ENCODE peak calls at places on chromosomes 1 and 21, in four cellular contexts. I, E, A and O are unnamed samples.

GRCh38 chr1:240194120-240194519 is 102.4 kb downstream of the FMN2 start:
- DNase-seq in I (no peak), E (no peak), A (peak), O (no peak)

GRCh38 chr1:188986751-188987417 is 1490.8 kb downstream of the BRINP3 start:
- DNase-seq in I (peak), E (no peak), A (no peak), O (peak)

GRCh38 chr1:95496307-95496706 is 262.3 kb downstream of the RWDD3 start:
- DNase-seq in I (no peak), E (peak), A (no peak), O (no peak)

GRCh38 chr1:170530972-170531757 is 801 bp upstream of the GORAB start:
- DNase-seq in I (no peak), E (no peak), A (no peak), O (peak)

GRCh38 chr1:94922756-94923465 is 4.0 kb downstream of the CNN3 start:
- DNase-seq in I (no peak), E (no peak), A (peak), O (no peak)

GRCh38 chr1:17369466-17369865 is 2.5 kb upstream of the PADI6 start:
- DNase-seq in I (peak), E (no peak), A (peak), O (peak)

GRCh38 chr1:215566556-215567490 is at the start of gene KCTD3:
- DNase-seq in I (peak), E (peak), A (peak), O (peak)

GRCh38 chr1:228149341-228150020 is at the start of gene GJC2:
- DNase-seq in I (peak), E (no peak), A (peak), O (peak)

GRCh38 chr1:51736702-51737101 is 119.8 kb downstream of the OSBPL9 start:
- DNase-seq in I (no peak), E (no peak), A (peak), O (no peak)

GRCh38 chr21:34910396-34910795 is 138.7 kb downstream of the RUNX1 start:
- DNase-seq in I (no peak), E (no peak), A (no peak), O (no peak)

GRCh38 chr1:101377436-101377835 is 140.6 kb downstream of the S1PR1 start:
- DNase-seq in I (no peak), E (no peak), A (no peak), O (no peak)

GRCh38 chr21:41878831-41879189 is 334 bp downstream of the PRDM15 start:
- DNase-seq in I (peak), E (peak), A (peak), O (peak)

GRCh38 chr21:41876928-41877652 is 2.1 kb downstream of the PRDM15 start:
- DNase-seq in I (no peak), E (no peak), A (no peak), O (no peak)

GRCh38 chr21:41879190-41879998 is at the start of gene PRDM15:
- DNase-seq in I (peak), E (peak), A (peak), O (peak)

GRCh38 chr21:41876396-41876795 is 2.7 kb downstream of the PRDM15 start:
- DNase-seq in I (no peak), E (no peak), A (no peak), O (no peak)

GRCh38 chr21:41877901-41878830 is 978 bp downstream of the PRDM15 start:
- DNase-seq in I (no peak), E (peak), A (peak), O (peak)
- H4K8ac ChIP-seq in I (no peak), E (no peak), A (peak), O (no peak)

GRCh38 chr21:41361786-41362604 is at the start of gene MX2:
- DNase-seq in I (no peak), E (no peak), A (peak), O (no peak)

GRCh38 chr21:41362605-41363369 is 960 bp downstream of the MX2 start:
- DNase-seq in I (no peak), E (no peak), A (no peak), O (no peak)

GRCh38 chr21:41364308-41364707 is 2.5 kb downstream of the MX2 start:
- DNase-seq in I (no peak), E (no peak), A (no peak), O (no peak)

GRCh38 chr21:41365377-41366107 is 3.7 kb downstream of the MX2 start:
- DNase-seq in I (no peak), E (no peak), A (no peak), O (no peak)

GRCh38 chr21:41363370-41364270 is 1.8 kb downstream of the MX2 start:
- DNase-seq in I (no peak), E (no peak), A (no peak), O (no peak)
- H4K8ac ChIP-seq in I (no peak), E (no peak), A (no peak), O (no peak)

DNA sequence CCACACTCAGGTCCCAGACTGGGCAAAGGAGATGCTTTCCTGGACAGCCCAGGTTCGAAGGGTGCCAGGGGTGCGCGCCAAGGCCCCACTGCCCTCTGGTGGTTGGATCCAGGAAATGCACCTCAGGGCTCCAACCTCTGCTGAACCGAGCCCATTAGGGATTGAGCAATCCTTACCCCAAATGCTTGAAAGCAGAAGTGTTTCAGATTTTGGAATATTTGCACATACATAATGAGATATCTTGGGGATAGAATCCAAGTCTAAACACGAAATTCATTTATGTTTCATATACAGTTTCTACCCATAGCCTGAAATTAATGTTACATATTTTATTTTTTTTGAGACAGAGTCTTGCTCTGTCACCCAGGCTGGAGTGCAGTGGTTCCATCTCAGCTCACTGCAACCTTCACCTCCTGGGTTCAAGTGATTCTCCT is 57.4 kb downstream of the SLC9A1 start:
- DNase-seq in I (peak), E (peak), A (peak), O (peak)
- H4K8ac ChIP-seq in I (no peak), E (no peak), A (peak), O (no peak)

GRCh38 chr21:44987301-44987885 is 47.6 kb downstream of the SLX9 start:
- DNase-seq in I (no peak), E (no peak), A (no peak), O (no peak)

GRCh38 chr21:44989943-44990780 is 50.3 kb downstream of the SLX9 start:
- DNase-seq in I (no peak), E (no peak), A (no peak), O (no peak)

GRCh38 chr21:44989538-44989888 is 49.7 kb downstream of the SLX9 start:
- DNase-seq in I (no peak), E (no peak), A (peak), O (no peak)

GRCh38 chr21:44987886-44988606 is 48.2 kb downstream of the SLX9 start:
- DNase-seq in I (no peak), E (no peak), A (no peak), O (no peak)

GRCh38 chr21:44988607-44989537 is 49.0 kb downstream of the SLX9 start:
- DNase-seq in I (no peak), E (no peak), A (no peak), O (no peak)
- H4K8ac ChIP-seq in I (no peak), E (no peak), A (no peak), O (no peak)

GRCh38 chr1:36769886-36770830 is 264.2 kb downstream of the GRIK3 start:
- DNase-seq in I (no peak), E (no peak), A (no peak), O (peak)

GRCh38 chr1:36768486-36769178 is 265.7 kb downstream of the GRIK3 start:
- DNase-seq in I (no peak), E (no peak), A (no peak), O (no peak)

GRCh38 chr1:36771678-36772284 is 262.5 kb downstream of the GRIK3 start:
- DNase-seq in I (peak), E (no peak), A (no peak), O (no peak)

GRCh38 chr1:36772837-36773495 is 261.3 kb downstream of the GRIK3 start:
- DNase-seq in I (no peak), E (no peak), A (no peak), O (no peak)

DNA sequence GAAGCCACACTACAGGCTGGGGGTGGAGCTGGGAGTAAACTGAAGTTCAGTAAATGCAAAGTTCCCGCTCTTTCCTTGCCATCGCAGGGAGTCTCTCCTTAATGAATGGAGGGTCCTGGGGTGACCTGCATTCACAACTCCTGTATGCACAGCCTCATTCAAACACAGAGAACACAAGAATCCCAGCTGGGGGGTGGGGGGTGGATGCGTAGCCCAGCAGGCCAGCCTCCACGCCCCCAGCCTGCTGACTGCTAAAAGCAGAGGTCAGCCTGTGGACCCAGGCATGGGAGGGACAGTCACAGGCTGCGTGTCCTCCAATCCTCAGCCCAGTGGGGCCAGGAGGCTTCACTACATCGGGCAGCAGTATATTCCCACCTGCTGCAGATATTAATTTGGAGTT is 263.1 kb downstream of the GRIK3 start:
- DNase-seq in I (peak), E (peak), A (no peak), O (peak)
- H4K8ac ChIP-seq in I (no peak), E (no peak), A (no peak), O (no peak)

GRCh38 chr1:203325418-203326091 is 20.2 kb downstream of the BTG2 start:
- DNase-seq in I (no peak), E (no peak), A (no peak), O (no peak)

GRCh38 chr1:203324103-203325003 is 19.0 kb downstream of the BTG2 start:
- DNase-seq in I (no peak), E (no peak), A (no peak), O (no peak)

GRCh38 chr1:203323587-203323986 is 18.3 kb downstream of the BTG2 start:
- DNase-seq in I (no peak), E (no peak), A (no peak), O (no peak)

GRCh38 chr1:203326830-203327683 is 21.7 kb downstream of the BTG2 start:
- DNase-seq in I (peak), E (peak), A (peak), O (peak)

DNA sequence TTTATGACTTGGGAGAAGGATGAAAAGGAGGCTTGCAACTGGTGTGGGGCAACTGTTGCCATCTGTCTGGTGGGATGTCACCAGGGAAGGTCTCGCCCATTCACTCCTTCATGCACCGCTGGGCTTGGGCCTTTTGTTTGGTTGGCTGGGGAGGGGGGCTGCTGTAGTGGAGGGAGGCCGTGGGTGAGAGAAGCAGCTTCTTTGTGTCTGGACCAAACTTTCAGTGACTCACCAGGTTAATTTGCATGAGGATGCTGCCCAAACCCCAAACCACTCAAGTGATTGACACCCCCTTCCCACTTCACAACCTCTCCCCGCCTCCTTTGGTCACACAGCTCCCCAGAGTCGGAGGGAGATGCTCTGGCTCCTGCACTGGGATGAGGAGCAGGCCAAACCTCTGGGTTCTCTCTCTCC is 19.7 kb downstream of the BTG2 start:
- DNase-seq in I (no peak), E (peak), A (no peak), O (peak)
- H4K8ac ChIP-seq in I (no peak), E (no peak), A (no peak), O (no peak)

GRCh38 chr1:200970771-200971427 is 52.6 kb downstream of the KIF21B start:
- DNase-seq in I (no peak), E (no peak), A (no peak), O (no peak)
- H4K8ac ChIP-seq in I (no peak), E (no peak), A (no peak), O (no peak)